ENCODE peak calls at places on chromosomes 16 and 17, in five cellular contexts. T is stomach, W is spleen, X is A549, C is heart left ventricle. U is an unnamed sample.
A peak's percentile ranks its signal among the peaks of the same experiment; 100 is the strongest.

GRCh38 chr16:57723170-57723569 is 12.4 kb upstream of the KATNB1 start:
- DNase-seq in X (peak; percentile 63), W (peak; percentile 32), C (no peak), T (no peak), U (no peak)

GRCh38 chr17:9912146-9913099 is 7.4 kb upstream of the RCVRN start:
- DNase-seq in C (no peak), T (no peak), X (no peak), W (no peak), U (no peak)

GRCh38 chr17:58343131-58343530 is 8.9 kb downstream of the SUPT4H1 start:
- DNase-seq in C (no peak), X (no peak), T (no peak), W (no peak), U (no peak)

GRCh38 chr16:86747761-86748160 is 169.4 kb downstream of the FOXL1 start:
- DNase-seq in T (no peak), C (no peak), W (peak; percentile 52), X (no peak), U (no peak)

GRCh38 chr17:58402679-58403078 is 14.7 kb downstream of the RNF43 start:
- DNase-seq in C (no peak), T (no peak), X (no peak), W (no peak), U (no peak)

GRCh38 chr17:67246648-67247415 is 1.8 kb upstream of the HELZ start:
- DNase-seq in C (no peak), W (peak; percentile 75), T (peak; percentile 78), X (peak; percentile 77), U (peak; percentile 49)

GRCh38 chr17:64099543-64099942 is 30.4 kb downstream of the ERN1 start:
- DNase-seq in X (no peak), W (no peak), C (no peak), T (no peak), U (no peak)

GRCh38 chr16:30380072-30380471 is 2.3 kb downstream of the SEPTIN1 start:
- DNase-seq in W (no peak), X (no peak), C (no peak), T (no peak), U (no peak)

GRCh38 chr16:23505180-23505665 is 5.1 kb downstream of the GGA2 start:
- DNase-seq in X (no peak), W (no peak), C (no peak), T (no peak), U (no peak)

GRCh38 chr17:75724016-75725003 is 3.1 kb downstream of the ITGB4 start:
- DNase-seq in T (no peak), W (peak; percentile 89), C (no peak), X (no peak), U (no peak)

GRCh38 chr17:77437017-77437416 is 296.2 kb downstream of the SEC14L1 start:
- DNase-seq in C (peak; percentile 75), W (peak; percentile 87), T (no peak), X (no peak), U (no peak)

GRCh38 chr16:88454315-88455057 is 1.4 kb downstream of the ZFPM1 start:
- DNase-seq in X (peak; percentile 46), C (no peak), W (peak; percentile 90), T (peak; percentile 56), U (no peak)

GRCh38 chr16:85524630-85525463 is 88.3 kb upstream of the GSE1 start:
- DNase-seq in C (peak; percentile 52), T (peak; percentile 53), X (peak; percentile 29), W (peak; percentile 91), U (no peak)

GRCh38 chr16:10868562-10869469 is 8.2 kb upstream of the CIITA start:
- DNase-seq in C (peak; percentile 75), W (peak; percentile 92), X (no peak), T (no peak), U (peak; percentile 26)

GRCh38 chr16:55001931-55002330 is 71.3 kb downstream of the IRX5 start:
- DNase-seq in T (no peak), X (no peak), C (no peak), W (no peak), U (no peak)

GRCh38 chr17:80109713-80110446 is 8.5 kb downstream of the GAA start:
- DNase-seq in T (no peak), C (no peak), X (no peak), W (peak; percentile 62), U (no peak)

GRCh38 chr17:66043419-66043818 is 148.5 kb downstream of the CEP112 start:
- DNase-seq in X (no peak), C (no peak), W (no peak), T (no peak), U (no peak)

GRCh38 chr16:546909-547770 is 13.1 kb upstream of the PRR35 start:
- DNase-seq in X (peak; percentile 71), T (peak; percentile 78), C (peak; percentile 70), W (peak; percentile 94), U (peak; percentile 84)

GRCh38 chr17:77345260-77345910 is 204.6 kb downstream of the SEC14L1 start:
- DNase-seq in W (no peak), C (peak; percentile 15), X (no peak), T (peak; percentile 14), U (peak; percentile 30)

GRCh38 chr17:6670571-6670970 is 19.0 kb downstream of the C17orf100 start:
- DNase-seq in T (no peak), C (no peak), W (no peak), X (no peak), U (no peak)

GRCh38 chr17:42695500-42695899 is 13.2 kb downstream of the CNTNAP1 start:
- DNase-seq in X (no peak), T (no peak), C (no peak), W (no peak), U (no peak)

GRCh38 chr17:72560303-72561247 is 439.8 kb downstream of the SOX9 start:
- DNase-seq in W (no peak), T (peak; percentile 93), C (no peak), X (peak; percentile 87), U (peak; percentile 53)

GRCh38 chr16:82629441-82630027 is 2.8 kb downstream of the CDH13 start:
- DNase-seq in C (no peak), X (no peak), T (no peak), W (no peak), U (no peak)

GRCh38 chr17:79702071-79702470 is 28.7 kb upstream of the ENPP7 start:
- DNase-seq in C (no peak), W (no peak), X (no peak), T (no peak), U (no peak)

GRCh38 chr17:72887917-72888316 is 204.6 kb downstream of the SLC39A11 start:
- DNase-seq in W (no peak), C (no peak), X (no peak), T (no peak), U (no peak)

GRCh38 chr16:9042943-9043680 is 48.3 kb upstream of the HAPSTR1 start:
- DNase-seq in C (no peak), T (no peak), W (no peak), X (no peak), U (no peak)

GRCh38 chr16:20910781-20911321 is 10.3 kb downstream of the LYRM1 start:
- DNase-seq in X (peak; percentile 57), W (no peak), C (no peak), T (no peak), U (no peak)

GRCh38 chr16:87608400-87608985 is 6.2 kb downstream of the JPH3 start:
- DNase-seq in X (peak; percentile 53), W (no peak), T (peak; percentile 49), C (peak; percentile 65), U (peak; percentile 73)

GRCh38 chr16:8388684-8389083 is 201.6 kb downstream of the TMEM114 start:
- DNase-seq in W (no peak), T (no peak), X (no peak), C (no peak), U (peak; percentile 18)

GRCh38 chr16:69662901-69663300 is 63.5 kb downstream of the NQO1 start:
- DNase-seq in T (no peak), W (no peak), X (no peak), C (no peak), U (no peak)

GRCh38 chr17:2369039-2369438 is 31.7 kb downstream of the SGSM2 start:
- DNase-seq in W (no peak), C (no peak), X (no peak), T (no peak), U (no peak)

GRCh38 chr17:44689492-44690217 is at the start of gene CCDC43:
- DNase-seq in X (peak; percentile 96), W (peak; percentile 97), C (peak; percentile 89), T (peak; percentile 91), U (peak; percentile 96)
- TF ChIP-seq POLR2A in X (peak; percentile 98), W (no peak), C (no peak), T (peak; percentile 47), U (no peak)

DNA sequence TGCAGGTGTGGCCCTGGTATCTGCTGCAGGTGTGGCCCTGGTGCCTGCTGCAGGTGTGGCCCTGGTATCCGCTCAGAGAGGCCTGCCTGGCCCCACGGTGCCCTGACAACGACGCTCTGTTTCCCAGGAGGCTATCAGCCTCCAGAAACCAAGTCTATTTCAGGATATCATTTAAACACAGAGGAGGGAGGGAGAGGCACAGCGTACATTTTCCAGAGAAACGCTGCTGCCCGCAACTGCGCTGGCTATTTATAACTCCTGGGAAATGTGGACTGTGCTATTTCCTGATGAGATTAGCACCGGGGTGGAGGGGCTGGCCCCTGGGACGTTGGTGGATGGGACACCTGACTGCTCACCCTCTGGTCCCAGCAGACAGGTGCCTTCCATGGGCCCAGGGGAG is 22.5 kb downstream of the TIMM22 start:
- DNase-seq in T (peak; percentile 72), C (peak; percentile 75), W (no peak), X (no peak), U (no peak)
- H3K27ac ChIP-seq in T (peak overlapping the region; percentile 77), C (peak overlapping the region; percentile 86), W (no peak overlapping the region), X (no peak overlapping the region), U (no peak overlapping the region)

GRCh38 chr16:25212636-25213035 is 4.1 kb upstream of the AQP8 start:
- DNase-seq in T (no peak), X (no peak), C (no peak), W (no peak), U (no peak)
- H3K9me3 ChIP-seq in T (no peaks in the 10 kb centered on the region), X (no peaks in the 10 kb centered on the region), C (no peaks in the 10 kb centered on the region), W (no peaks in the 10 kb centered on the region), U (no peaks in the 10 kb centered on the region)

GRCh38 chr16:4472880-4473279 is 1.5 kb downstream of the NMRAL1 start:
- DNase-seq in C (no peak), T (no peak), X (no peak), W (no peak), U (no peak)

GRCh38 chr16:4471869-4472268 is 2.6 kb downstream of the NMRAL1 start:
- DNase-seq in X (no peak), C (no peak), W (no peak), T (no peak), U (no peak)

GRCh38 chr16:4475880-4476790 is at the start of gene HMOX2:
- DNase-seq in X (peak; percentile 95), T (peak; percentile 97), C (peak; percentile 94), W (peak; percentile 99), U (peak; percentile 96)

GRCh38 chr16:4477966-4478365 is 1.8 kb downstream of the HMOX2 start:
- DNase-seq in C (no peak), T (no peak), W (no peak), X (no peak), U (no peak)

GRCh38 chr16:4474192-4474961 is at the start of gene NMRAL1:
- DNase-seq in C (peak; percentile 86), W (peak; percentile 95), X (peak; percentile 94), T (peak; percentile 92), U (peak; percentile 90)
- TF ChIP-seq POLR2A in C (no peak), W (no peak), X (peak; percentile 70), T (peak; percentile 26), U (no peak)

GRCh38 chr17:38601539-38602351 is 4.0 kb downstream of the SRCIN1 start:
- DNase-seq in X (peak; percentile 51), T (no peak), W (no peak), C (no peak), U (peak; percentile 36)
- H3K27ac ChIP-seq in X (no peak overlapping the region), T (no peak overlapping the region), W (no peak overlapping the region), C (no peak overlapping the region), U (no peak overlapping the region)

GRCh38 chr16:60731329-60731728 is 1304.9 kb downstream of the CDH8 start:
- DNase-seq in C (no peak), T (no peak), X (no peak), W (no peak), U (no peak)
- H3K9me3 ChIP-seq in C (no peaks in the 10 kb centered on the region), T (no peaks in the 10 kb centered on the region), X (no peaks in the 10 kb centered on the region), W (peaks cover 14% of the 10 kb centered on the region), U (no peaks in the 10 kb centered on the region)

U was measured in testis.